ENCODE peak calls at places on chromosome 12, in eight cellular contexts. Q, O, G, L, I, C, M and T are unnamed samples.

GRCh38 chr12:82625523-82625922 is 61.2 kb upstream of the TMTC2 start:
- DNase-seq in M (no peak), Q (no peak), I (no peak), G (no peak), C (no peak), L (no peak), O (no peak), T (no peak)

GRCh38 chr12:14665354-14666348 is 30.7 kb downstream of the GUCY2C start:
- DNase-seq in M (no peak), I (no peak), L (no peak), Q (no peak), G (no peak), C (no peak), O (no peak), T (no peak)

GRCh38 chr12:70719672-70720420 is 82.6 kb upstream of the PTPRB start:
- DNase-seq in C (peak; percentile 62), I (peak; percentile 26), G (peak; percentile 27), L (peak; percentile 18), M (no peak), O (no peak), Q (peak; percentile 21), T (peak; percentile 38)

GRCh38 chr12:97801471-97802045 is 339.0 kb downstream of the RMST start:
- DNase-seq in G (no peak), Q (no peak), L (no peak), O (no peak), I (no peak), M (no peak), C (no peak), T (no peak)

GRCh38 chr12:27913999-27914614 is 58.4 kb downstream of the PTHLH start:
- DNase-seq in Q (no peak), G (no peak), C (no peak), O (no peak), M (no peak), L (no peak), I (no peak), T (no peak)

GRCh38 chr12:62562892-62563291 is 96.3 kb downstream of the MON2 start:
- DNase-seq in M (no peak), O (no peak), L (no peak), G (no peak), C (no peak), I (no peak), Q (no peak), T (no peak)

GRCh38 chr12:123634142-123634561 is 523 bp downstream of the GTF2H3 start:
- DNase-seq in L (no peak), G (no peak), C (no peak), M (no peak), I (peak; percentile 15), O (no peak), Q (peak; percentile 4), T (peak; percentile 21)

GRCh38 chr12:513446-513845 is 53.7 kb downstream of the B4GALNT3 start:
- DNase-seq in M (no peak), O (no peak), G (no peak), L (no peak), C (no peak), I (no peak), Q (no peak), T (no peak)

GRCh38 chr12:31491819-31492598 is 98.9 kb downstream of the DENND5B start:
- DNase-seq in G (peak; percentile 91), L (no peak), I (no peak), M (no peak), Q (no peak), O (peak; percentile 75), C (no peak), T (no peak)

GRCh38 chr12:3595721-3596120 is 104.7 kb downstream of the PRMT8 start:
- DNase-seq in C (no peak), L (no peak), O (no peak), I (no peak), G (no peak), Q (no peak), M (no peak), T (no peak)

GRCh38 chr12:104175726-104176247 is 37.8 kb upstream of the NFYB start:
- DNase-seq in G (no peak), L (no peak), I (no peak), M (no peak), Q (no peak), C (no peak), O (no peak), T (no peak)

GRCh38 chr12:24839268-24839791 is 109.6 kb downstream of the BCAT1 start:
- DNase-seq in Q (peak; percentile 71), O (no peak), L (no peak), I (no peak), C (no peak), M (no peak), G (no peak), T (no peak)

GRCh38 chr12:130698106-130698505 is 18.0 kb downstream of the RIMBP2 start:
- DNase-seq in I (no peak), L (no peak), M (no peak), C (no peak), Q (no peak), O (no peak), G (no peak), T (no peak)

GRCh38 chr12:14921218-14921617 is 17.1 kb downstream of the ERP27 start:
- DNase-seq in C (no peak), I (no peak), Q (no peak), L (no peak), O (no peak), G (no peak), M (no peak), T (no peak)

GRCh38 chr12:69726922-69727321 is 11.7 kb upstream of the RAB3IP start:
- DNase-seq in C (no peak), G (no peak), O (no peak), L (no peak), I (no peak), M (no peak), Q (no peak), T (no peak)

GRCh38 chr12:109731231-109731731 is 17.7 kb downstream of the FAM222A start:
- DNase-seq in C (no peak), O (no peak), I (no peak), G (no peak), M (no peak), L (no peak), Q (no peak), T (no peak)

GRCh38 chr12:86647800-86648199 is 391.6 kb upstream of the MGAT4C start:
- DNase-seq in M (no peak), L (no peak), Q (no peak), I (no peak), G (no peak), C (no peak), O (no peak), T (no peak)

GRCh38 chr12:120654656-120655055 is 14.2 kb downstream of the CABP1 start:
- DNase-seq in O (no peak), Q (no peak), G (no peak), C (no peak), M (no peak), L (peak; percentile 23), I (no peak), T (no peak)

GRCh38 chr12:116880817-116881324 is 370 bp downstream of the HRK start:
- DNase-seq in M (no peak), Q (peak; percentile 67), C (peak; percentile 73), L (no peak), O (no peak), I (peak; percentile 62), G (peak; percentile 78), T (peak; percentile 38)

GRCh38 chr12:49813131-49813530 is 15.1 kb downstream of the NCKAP5L start:
- DNase-seq in I (no peak), L (no peak), Q (no peak), G (peak; percentile 39), M (no peak), O (no peak), C (no peak), T (no peak)

GRCh38 chr12:124720019-124720686 is 143.5 kb downstream of the SCARB1 start:
- DNase-seq in O (peak; percentile 86), G (peak; percentile 72), Q (no peak), C (no peak), L (no peak), M (no peak), I (no peak), T (no peak)

GRCh38 chr12:56461235-56462159 is 6.9 kb upstream of the SPRYD4 start:
- DNase-seq in O (peak; percentile 59), G (peak; percentile 74), I (no peak), C (no peak), Q (no peak), L (no peak), M (no peak), T (no peak)

GRCh38 chr12:110931315-110931728 is 10.9 kb upstream of the MYL2 start:
- DNase-seq in Q (no peak), I (no peak), O (no peak), C (no peak), G (no peak), L (no peak), M (no peak), T (no peak)

GRCh38 chr12:14938301-14938700 is at the start of gene ERP27:
- DNase-seq in M (no peak), Q (no peak), C (no peak), L (no peak), O (no peak), G (no peak), I (no peak), T (no peak)

GRCh38 chr12:79547735-79548347 is 142.9 kb downstream of the PAWR start:
- DNase-seq in C (no peak), O (peak; percentile 32), G (peak; percentile 88), L (peak; percentile 61), M (no peak), I (peak; percentile 57), Q (no peak), T (peak; percentile 59)

GRCh38 chr12:44875417-44875953 is 630 bp downstream of the NELL2 start:
- DNase-seq in O (no peak), I (peak; percentile 7), C (no peak), G (no peak), M (peak; percentile 35), Q (peak; percentile 30), L (no peak), T (no peak)

GRCh38 chr12:32596031-32596430 is 83.1 kb upstream of the DNM1L start:
- DNase-seq in L (no peak), C (no peak), Q (no peak), M (no peak), O (no peak), G (no peak), I (no peak), T (no peak)

GRCh38 chr12:121196902-121197301 is 13.0 kb upstream of the P2RX4 start:
- DNase-seq in Q (no peak), L (no peak), I (no peak), C (no peak), O (no peak), G (no peak), M (no peak), T (no peak)

GRCh38 chr12:84643993-84644392 is 268.6 kb downstream of the SLC6A15 start:
- DNase-seq in O (no peak), G (no peak), C (no peak), I (no peak), L (no peak), M (no peak), Q (no peak), T (no peak)

GRCh38 chr12:47943492-47944359 is 19.7 kb upstream of the TMEM106C start:
- DNase-seq in M (no peak), O (no peak), Q (no peak), G (no peak), I (peak; percentile 87), C (no peak), L (no peak), T (peak; percentile 93)

GRCh38 chr12:125314051-125314882 is 249.0 kb downstream of the AACS start:
- DNase-seq in Q (no peak), I (no peak), O (no peak), C (no peak), L (no peak), G (no peak), M (no peak), T (no peak)